ENCODE peak calls at places on chromosomes 6 and 20, in seven cellular contexts. E, K, P, D, Y, X and T are unnamed samples.

GRCh38 chr6:116431964-116432595 is 29.1 kb upstream of the CALHM6 start:
- DNase-seq in P (no peak), Y (no peak), X (no peak), K (no peak), E (no peak), D (no peak), T (no peak)

GRCh38 chr6:113082691-113083090 is 735.6 kb downstream of the RFPL4B start:
- DNase-seq in Y (peak; percentile 70), X (no peak), E (no peak), K (no peak), D (no peak), P (no peak), T (no peak)

GRCh38 chr6:5529733-5530132 is 268.4 kb downstream of the FARS2 start:
- DNase-seq in D (no peak), P (no peak), X (no peak), E (no peak), Y (no peak), K (no peak), T (no peak)

GRCh38 chr6:157227202-157228166 is 95.8 kb downstream of the TMEM242 start:
- DNase-seq in D (peak; percentile 49), E (no peak), K (peak; percentile 44), P (no peak), Y (no peak), X (peak; percentile 66), T (peak; percentile 24)

GRCh38 chr20:18057994-18058349 is 256 bp upstream of the OVOL2 start:
- DNase-seq in Y (no peak), K (no peak), X (no peak), P (no peak), D (no peak), E (no peak), T (no peak)

GRCh38 chr6:52300489-52300931 is 16.0 kb upstream of the MCM3 start:
- DNase-seq in E (no peak), X (no peak), D (no peak), K (no peak), P (no peak), Y (no peak), T (no peak)

GRCh38 chr6:47822856-47823554 is 41.2 kb downstream of the OPN5 start:
- DNase-seq in Y (no peak), X (no peak), P (no peak), K (peak; percentile 32), D (no peak), E (no peak), T (peak; percentile 28)

GRCh38 chr6:122947355-122947754 is 48.7 kb upstream of the CLVS2 start:
- DNase-seq in K (peak; percentile 24), D (peak; percentile 1), E (no peak), P (peak; percentile 7), X (no peak), Y (no peak), T (peak; percentile 0)

GRCh38 chr6:100719883-100720682 is 161.0 kb downstream of the ASCC3 start:
- DNase-seq in P (peak; percentile 55), Y (peak; percentile 32), E (no peak), D (peak; percentile 54), X (no peak), K (peak; percentile 40), T (peak; percentile 52)

GRCh38 chr6:127483399-127484055 is 24.3 kb upstream of the KIAA0408 start:
- DNase-seq in Y (no peak), P (no peak), K (no peak), E (no peak), X (no peak), D (no peak), T (peak; percentile 7)
- H3K9ac ChIP-seq in Y (no peak overlapping the region), P (peak overlapping the region; percentile 77), K (no peak overlapping the region), E (no peak overlapping the region), X (no peak overlapping the region), D (no peak overlapping the region), T (peak overlapping the region; percentile 50)

GRCh38 chr20:32893878-32894483 is 35.3 kb downstream of the EFCAB8 start:
- DNase-seq in P (peak; percentile 2), D (peak; percentile 56), X (peak; percentile 66), K (peak; percentile 6), E (no peak), Y (no peak), T (peak; percentile 16)

GRCh38 chr20:32891926-32892660 is 33.4 kb downstream of the EFCAB8 start:
- DNase-seq in Y (no peak), X (no peak), D (no peak), E (no peak), K (no peak), P (no peak), T (no peak)

GRCh38 chr20:32888636-32889035 is 29.9 kb downstream of the EFCAB8 start:
- DNase-seq in K (no peak), Y (no peak), X (no peak), P (no peak), D (no peak), E (no peak), T (no peak)

GRCh38 chr20:32893263-32893877 is 34.6 kb downstream of the EFCAB8 start:
- DNase-seq in D (no peak), P (no peak), X (peak; percentile 46), Y (no peak), K (no peak), E (no peak), T (no peak)

GRCh38 chr20:32891491-32891890 is 32.8 kb downstream of the EFCAB8 start:
- DNase-seq in K (no peak), E (no peak), Y (no peak), D (no peak), X (peak; percentile 25), P (no peak), T (no peak)
- H3K9me3 ChIP-seq in K (no peaks in the 10 kb centered on the region), E (no peaks in the 10 kb centered on the region), Y (no peaks in the 10 kb centered on the region), D (no peaks in the 10 kb centered on the region), X (no peaks in the 10 kb centered on the region), P (no peaks in the 10 kb centered on the region), T (no peaks in the 10 kb centered on the region)

DNA sequence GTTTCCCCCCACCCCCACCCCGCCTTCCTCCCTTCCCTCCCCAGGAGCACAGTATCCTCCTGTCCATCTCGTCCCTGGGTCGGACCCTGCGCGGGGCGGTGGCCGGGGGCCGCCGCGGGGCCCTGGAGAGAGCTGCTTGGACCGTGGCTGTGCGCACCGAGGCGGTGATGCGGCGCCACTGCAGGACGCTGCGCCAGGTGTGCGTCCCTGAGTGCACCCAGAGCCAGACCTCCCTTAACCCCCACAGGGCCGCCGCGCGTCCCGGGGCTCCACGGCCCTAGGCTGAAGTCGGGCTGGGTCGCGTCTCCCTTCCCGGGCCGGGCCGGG is 2.2 kb downstream of the C20orf204 start:
- DNase-seq in K (no peak), E (no peak), P (no peak), D (no peak), Y (no peak), X (no peak), T (no peak)
- H3K9ac ChIP-seq in K (no peak overlapping the region), E (no peak overlapping the region), P (no peak overlapping the region), D (peak overlapping the region; percentile 92), Y (no peak overlapping the region), X (no peak overlapping the region), T (no peak overlapping the region)

DNA sequence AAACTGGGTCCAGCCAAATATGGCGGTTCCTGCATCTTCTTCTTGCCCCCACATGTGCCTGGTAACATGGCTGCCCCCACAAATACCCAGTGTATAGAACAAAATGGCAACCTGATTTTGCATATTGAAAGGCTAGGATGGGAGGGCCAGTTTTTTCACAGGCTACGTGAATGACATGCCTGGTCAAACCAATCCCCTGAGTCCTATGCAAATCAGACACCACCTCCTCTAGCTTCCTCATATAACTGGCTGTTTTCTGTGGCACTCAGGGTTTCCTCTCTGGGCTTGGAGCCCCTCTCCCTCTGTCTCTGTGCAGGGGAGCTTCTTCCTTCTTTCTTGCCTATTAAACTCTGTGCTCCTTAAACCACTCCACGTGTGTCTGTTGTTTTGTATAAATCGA is 372.1 kb downstream of the KIF16B start:
- DNase-seq in D (peak; percentile 6), K (no peak), P (no peak), X (no peak), Y (no peak), E (no peak), T (no peak)
- H3K9me3 ChIP-seq in D (no peaks in the 10 kb centered on the region), K (no peaks in the 10 kb centered on the region), P (peaks cover 9% of the 10 kb centered on the region), X (peaks cover 4% of the 10 kb centered on the region), Y (no peaks in the 10 kb centered on the region), E (no peaks in the 10 kb centered on the region), T (peaks cover 5% of the 10 kb centered on the region)

GRCh38 chr20:50652702-50653294 is 38.5 kb downstream of the RIPOR3 start:
- DNase-seq in Y (no peak), E (no peak), P (peak; percentile 96), X (no peak), K (peak; percentile 37), D (no peak), T (peak; percentile 46)
- H3K9ac ChIP-seq in Y (no peak overlapping the region), E (no peak overlapping the region), P (peak overlapping the region; percentile 21), X (no peak overlapping the region), K (no peak overlapping the region), D (no peak overlapping the region), T (peak overlapping the region; percentile 55)

DNA sequence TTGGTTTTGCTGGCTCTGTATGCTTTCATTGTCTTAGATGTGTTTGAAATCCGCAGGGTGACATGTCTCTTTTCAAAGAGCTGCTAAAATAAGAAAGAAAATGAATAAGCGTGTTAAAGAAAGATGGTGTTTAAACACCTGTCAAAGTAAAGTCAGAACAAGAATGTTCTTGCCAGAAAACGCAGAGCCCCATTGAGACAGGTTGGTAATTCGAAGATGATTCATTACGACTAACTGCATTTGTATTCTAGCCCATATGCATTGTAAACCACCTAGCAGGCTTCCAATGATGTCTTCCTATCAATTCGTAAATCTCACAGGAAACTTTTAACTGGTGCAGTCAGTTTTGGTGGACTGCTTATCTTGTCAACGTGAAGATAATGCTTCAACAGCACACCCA is 16.8 kb downstream of the PHACTR2 start:
- DNase-seq in X (no peak), K (peak; percentile 61), D (no peak), P (no peak), Y (no peak), E (no peak), T (no peak)
- H3K9me3 ChIP-seq in X (no peaks in the 10 kb centered on the region), K (no peaks in the 10 kb centered on the region), D (no peaks in the 10 kb centered on the region), P (no peaks in the 10 kb centered on the region), Y (no peaks in the 10 kb centered on the region), E (no peaks in the 10 kb centered on the region), T (no peaks in the 10 kb centered on the region)

DNA sequence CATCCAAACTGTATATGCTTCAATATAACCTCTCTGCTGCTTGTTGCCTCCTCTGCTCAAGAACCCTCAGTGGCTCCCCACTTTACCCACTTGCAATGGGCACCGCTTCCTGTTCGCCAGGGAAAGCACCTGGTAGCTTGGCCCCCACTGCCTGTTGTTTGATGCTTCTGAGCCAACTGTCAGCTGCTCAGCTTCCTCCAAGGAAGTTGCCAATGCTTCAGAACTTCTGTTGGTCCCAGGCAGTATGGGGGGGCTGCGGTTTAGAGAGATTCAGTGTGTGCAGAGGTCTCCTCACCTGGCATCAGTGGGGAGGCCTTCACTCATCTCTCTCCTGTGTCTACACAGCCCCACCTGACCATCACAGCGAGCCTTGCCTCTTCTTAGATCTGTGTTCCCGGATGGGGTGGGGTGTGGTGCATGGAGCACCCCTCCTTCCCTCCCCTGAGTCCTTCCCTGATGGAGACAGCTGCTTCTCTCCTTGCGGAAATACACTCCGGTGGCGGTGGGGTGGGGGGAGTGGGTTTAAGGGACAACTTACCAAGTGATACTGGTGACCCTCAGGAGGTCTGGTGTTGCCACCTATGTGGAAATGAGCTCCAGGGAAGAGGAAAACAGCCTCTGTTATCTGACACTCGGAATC is 308.1 kb downstream of the CDH26 start:
- DNase-seq in D (no peak), K (no peak), Y (no peak), X (no peak), E (no peak), P (no peak), T (no peak)
- H3K9ac ChIP-seq in D (no peak overlapping the region), K (no peak overlapping the region), Y (no peak overlapping the region), X (no peak overlapping the region), E (no peak overlapping the region), P (no peak overlapping the region), T (no peak overlapping the region)

DNA sequence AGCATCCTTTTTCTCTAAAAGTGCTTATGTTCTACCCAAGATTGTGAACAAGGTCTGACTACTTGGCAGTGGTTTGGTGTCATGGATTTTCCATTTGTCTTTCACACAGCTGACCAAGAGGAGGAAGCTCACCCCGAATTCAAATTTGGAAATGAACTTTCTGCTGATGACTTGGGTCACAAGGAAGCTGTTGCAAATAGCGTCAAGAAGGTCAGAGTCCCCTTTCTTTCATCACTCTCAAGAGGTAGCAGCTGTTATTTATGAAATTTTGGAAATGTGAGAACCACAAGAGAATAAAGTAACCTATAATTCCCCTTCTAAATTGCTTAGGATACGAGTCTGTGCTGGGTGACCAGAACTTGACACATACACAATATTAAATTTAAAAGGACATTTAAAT is 113.0 kb upstream of the LAMP5 start:
- DNase-seq in X (no peak), K (no peak), P (no peak), D (no peak), Y (no peak), E (no peak), T (no peak)
- H3K9me3 ChIP-seq in X (no peaks in the 10 kb centered on the region), K (no peaks in the 10 kb centered on the region), P (peaks cover 5% of the 10 kb centered on the region), D (no peaks in the 10 kb centered on the region), Y (no peaks in the 10 kb centered on the region), E (no peaks in the 10 kb centered on the region), T (no peaks in the 10 kb centered on the region)